ENCODE peak calls at places on chromosomes 4 and X, in eight cellular contexts. U, X, Q, W, G, C, L and J are unnamed samples.

GRCh38 chrX:40504801-40505605 is 75.8 kb upstream of the ATP6AP2 start:
- DNase-seq in U (peak), X (peak), G (no peak), L (no peak), C (no peak), W (peak), Q (peak), J (peak)

GRCh38 chr4:38868055-38868965 is 704 bp downstream of the FAM114A1 start:
- DNase-seq in Q (peak), G (peak), C (no peak), U (no peak), L (peak), W (no peak), X (peak), J (no peak)

GRCh38 chr4:150582881-150583286 is 933 bp downstream of the MAB21L2 start:
- DNase-seq in U (no peak), W (no peak), Q (no peak), X (peak), C (no peak), G (peak), L (peak), J (no peak)

GRCh38 chrX:153768311-153769157 is 4.5 kb downstream of the PLXNB3 start:
- DNase-seq in C (no peak), L (peak), Q (no peak), W (no peak), U (no peak), X (no peak), G (peak), J (no peak)

GRCh38 chrX:3728454-3728853 is 15.0 kb upstream of the PRKX start:
- DNase-seq in L (no peak), C (no peak), W (no peak), X (peak), U (no peak), Q (peak), G (no peak), J (no peak)

GRCh38 chr4:57876934-57877554 is 766.9 kb upstream of the IGFBP7 start:
- DNase-seq in L (no peak), X (no peak), C (no peak), W (no peak), G (no peak), U (no peak), Q (no peak), J (no peak)

GRCh38 chrX:38220024-38220935 is at the start of gene SRPX:
- DNase-seq in W (no peak), U (peak), G (peak), L (peak), C (peak), Q (peak), X (peak), J (no peak)

GRCh38 chr4:81031389-81032173 is 1.1 kb downstream of the BMP3 start:
- DNase-seq in U (no peak), W (no peak), G (peak), Q (no peak), X (no peak), L (peak), C (no peak), J (no peak)

GRCh38 chrX:11196476-11196875 is 85.3 kb downstream of the HCCS start:
- DNase-seq in X (peak), C (no peak), W (no peak), Q (peak), U (peak), L (no peak), G (no peak), J (no peak)

GRCh38 chr4:150828159-150828558 is 186.9 kb downstream of the LRBA start:
- DNase-seq in C (no peak), U (no peak), Q (no peak), W (no peak), L (no peak), X (no peak), G (no peak), J (no peak)

GRCh38 chr4:153117554-153117953 is 86.7 kb upstream of the TRIM2 start:
- DNase-seq in L (no peak), X (no peak), W (no peak), C (peak), G (no peak), Q (no peak), U (no peak), J (no peak)

GRCh38 chr4:126850286-126850685 is 782.5 kb upstream of the INTU start:
- DNase-seq in X (peak), G (no peak), W (peak), Q (peak), L (no peak), C (no peak), U (peak), J (peak)

GRCh38 chrX:115592997-115593734 is 32.2 kb downstream of the PLS3 start:
- DNase-seq in L (no peak), X (peak), W (no peak), Q (peak), C (no peak), G (no peak), U (no peak), J (no peak)

GRCh38 chr4:104519588-104519987 is 24.9 kb upstream of the CXXC4 start:
- DNase-seq in G (no peak), Q (no peak), L (no peak), U (no peak), W (no peak), X (no peak), C (no peak), J (no peak)

GRCh38 chr4:104015680-104016079 is 295.9 kb upstream of the TACR3 start:
- DNase-seq in L (no peak), G (no peak), Q (no peak), U (no peak), X (peak), C (no peak), W (no peak), J (no peak)

GRCh38 chrX:74422576-74423288 is 1.4 kb downstream of the SLC16A2 start:
- DNase-seq in G (peak), L (peak), W (peak), U (no peak), Q (peak), X (peak), C (peak), J (no peak)

GRCh38 chr4:173486714-173487392 is 43.2 kb downstream of the HAND2 start:
- DNase-seq in C (no peak), G (no peak), Q (no peak), X (peak), L (no peak), U (no peak), W (no peak), J (no peak)

GRCh38 chr4:128338634-128339355 is 51.2 kb upstream of the PGRMC2 start:
- DNase-seq in G (no peak), L (no peak), Q (peak), X (peak), U (peak), C (no peak), W (peak), J (peak)

GRCh38 chrX:7120578-7121219 is 26.8 kb upstream of the STS start:
- DNase-seq in X (peak), L (no peak), C (no peak), Q (peak), U (no peak), G (no peak), W (no peak), J (no peak)

GRCh38 chr4:89067407-89067806 is 10.4 kb upstream of the FAM13A start:
- DNase-seq in X (peak), C (no peak), W (no peak), U (no peak), Q (peak), L (no peak), G (no peak), J (peak)

GRCh38 chrX:103212749-103213457 is 2.0 kb upstream of the BEX4 start:
- DNase-seq in X (no peak), G (no peak), U (no peak), C (no peak), L (no peak), Q (no peak), W (no peak), J (no peak)

GRCh38 chrX:22577181-22577580 is 304.5 kb downstream of the CBLL2 start:
- DNase-seq in Q (peak), G (no peak), W (peak), U (no peak), C (no peak), L (no peak), X (peak), J (no peak)

GRCh38 chrX:114097411-114097810 is 486.5 kb upstream of the HTR2C start:
- DNase-seq in Q (no peak), L (no peak), X (no peak), G (no peak), U (no peak), W (no peak), C (no peak), J (no peak)

GRCh38 chrX:49884290-49884862 is 5.1 kb downstream of the USP27X start:
- DNase-seq in Q (peak), L (peak), X (peak), W (no peak), C (no peak), G (peak), U (peak), J (no peak)

GRCh38 chrX:118727686-118728339 is 407 bp downstream of the IL13RA1 start:
- DNase-seq in W (no peak), G (peak), L (peak), Q (peak), C (no peak), U (no peak), X (peak), J (no peak)

GRCh38 chr4:67452100-67452887 is 93.0 kb downstream of the CENPC start:
- DNase-seq in G (no peak), C (no peak), W (no peak), L (no peak), U (no peak), X (peak), Q (peak), J (no peak)

GRCh38 chrX:8447367-8447766 is 17.3 kb upstream of the VCX3B start:
- DNase-seq in L (no peak), W (no peak), C (no peak), X (no peak), Q (no peak), G (no peak), U (no peak), J (no peak)

GRCh38 chrX:130393451-130394074 is 8.1 kb upstream of the GPR119 start:
- DNase-seq in C (no peak), G (no peak), X (peak), W (peak), U (peak), L (no peak), Q (peak), J (no peak)

GRCh38 chr4:178240891-178241290 is 798.7 kb upstream of the AGA start:
- DNase-seq in X (no peak), L (no peak), G (no peak), Q (no peak), C (no peak), W (no peak), U (no peak), J (no peak)

GRCh38 chr4:56908206-56909082 is 744 bp downstream of the REST start:
- DNase-seq in C (peak), Q (peak), U (no peak), X (peak), W (no peak), L (peak), G (peak), J (no peak)

GRCh38 chr4:185396724-185397402 is at the start of gene ANKRD37:
- DNase-seq in X (peak), Q (peak), C (peak), G (no peak), W (no peak), L (peak), U (no peak), J (no peak)

GRCh38 chr4:10048931-10049655 is 27.8 kb upstream of the SLC2A9 start:
- DNase-seq in U (no peak), Q (no peak), G (no peak), X (no peak), L (no peak), W (no peak), C (no peak), J (no peak)

GRCh38 chrX:37717708-37718107 is 32.1 kb downstream of the XK start:
- DNase-seq in G (no peak), W (no peak), X (no peak), C (no peak), Q (no peak), L (no peak), U (no peak), J (no peak)

GRCh38 chr4:78602334-78602733 is 50.8 kb downstream of the ANXA3 start:
- DNase-seq in G (no peak), W (no peak), U (no peak), X (peak), Q (no peak), C (no peak), L (no peak), J (no peak)

GRCh38 chr4:43316813-43317212 is 424.3 kb downstream of the GRXCR1 start:
- DNase-seq in G (no peak), Q (peak), W (no peak), X (peak), U (no peak), C (no peak), L (no peak), J (no peak)

GRCh38 chrX:151543706-151544105 is 19.8 kb upstream of the PASD1 start:
- DNase-seq in G (no peak), W (no peak), Q (peak), X (no peak), L (no peak), C (no peak), U (no peak), J (no peak)

GRCh38 chrX:132837971-132838370 is 120.5 kb downstream of the HS6ST2 start:
- DNase-seq in L (no peak), X (peak), W (no peak), U (no peak), Q (peak), C (no peak), G (no peak), J (no peak)
- H3K4me3 ChIP-seq in L (no peak), X (no peak), W (no peak), U (no peak), Q (no peak), C (no peak), G (no peak), J (no peak)

GRCh38 chr4:183110244-183110643 is 11.2 kb downstream of the WWC2 start:
- DNase-seq in G (no peak), C (no peak), W (no peak), X (no peak), Q (no peak), U (no peak), L (no peak), J (no peak)

GRCh38 chr4:183107891-183108459 is 8.9 kb downstream of the WWC2 start:
- DNase-seq in U (no peak), G (no peak), L (no peak), W (no peak), Q (peak), C (no peak), X (no peak), J (no peak)

GRCh38 chr4:183111452-183111885 is 12.4 kb downstream of the WWC2 start:
- DNase-seq in L (no peak), Q (no peak), X (no peak), C (no peak), G (no peak), U (no peak), W (no peak), J (no peak)

GRCh38 chr4:183105092-183105491 is 6.0 kb downstream of the WWC2 start:
- DNase-seq in W (no peak), G (no peak), U (no peak), C (no peak), X (no peak), L (no peak), Q (no peak), J (no peak)

GRCh38 chr4:183106839-183107238 is 7.8 kb downstream of the WWC2 start:
- DNase-seq in Q (peak), C (no peak), U (no peak), X (no peak), G (no peak), W (no peak), L (no peak), J (no peak)
- TF ChIP-seq CTCF in Q (peak), C (no peak), U (no peak), X (no peak), G (no peak), W (no peak), L (no peak), J (peak)

GRCh38 chr4:163343604-163344146 is at the start of gene NPY5R:
- DNase-seq in U (no peak), L (peak), Q (no peak), W (no peak), X (no peak), G (peak), C (no peak), J (no peak)
- H3K4me3 ChIP-seq in U (no peak), L (peak), Q (no peak), W (no peak), X (no peak), G (peak), C (peak), J (no peak)

GRCh38 chr4:7477695-7478094 is 43.0 kb upstream of the PSAPL1 start:
- DNase-seq in L (peak), Q (no peak), U (no peak), X (no peak), G (no peak), W (no peak), C (no peak), J (no peak)
- TF ChIP-seq CTCF in L (no peak), Q (no peak), U (no peak), X (no peak), G (no peak), W (no peak), C (no peak), J (no peak)

GRCh38 chrX:6021316-6022091 is 207.2 kb downstream of the NLGN4X start:
- DNase-seq in W (no peak), G (no peak), L (no peak), X (peak), U (no peak), Q (peak), C (no peak), J (no peak)

GRCh38 chrX:6024204-6024603 is 204.5 kb downstream of the NLGN4X start:
- DNase-seq in L (no peak), Q (peak), X (peak), C (no peak), G (no peak), U (no peak), W (no peak), J (no peak)

GRCh38 chrX:6029014-6029413 is 199.7 kb downstream of the NLGN4X start:
- DNase-seq in X (no peak), G (no peak), L (no peak), U (no peak), W (no peak), Q (no peak), C (no peak), J (no peak)

GRCh38 chrX:6026980-6027379 is 201.7 kb downstream of the NLGN4X start:
- DNase-seq in C (no peak), L (no peak), Q (no peak), U (no peak), X (peak), G (no peak), W (no peak), J (no peak)

GRCh38 chrX:6026484-6026883 is 202.2 kb downstream of the NLGN4X start:
- DNase-seq in W (no peak), G (no peak), L (no peak), U (no peak), Q (no peak), C (no peak), X (no peak), J (no peak)
- H3K4me3 ChIP-seq in W (no peak), G (no peak), L (no peak), U (no peak), Q (no peak), C (no peak), X (no peak), J (no peak)

GRCh38 chr4:70183940-70184246 is 11.6 kb upstream of the ODAM start:
- DNase-seq in U (no peak), W (no peak), C (no peak), L (no peak), X (no peak), G (no peak), Q (no peak), J (no peak)
- TF ChIP-seq CTCF in U (no peak), W (no peak), C (no peak), L (peak), X (no peak), G (no peak), Q (no peak), J (no peak)

GRCh38 chr4:155855897-155856296 is 10.2 kb downstream of the ASIC5 start:
- DNase-seq in U (no peak), C (no peak), X (no peak), G (no peak), Q (no peak), L (no peak), W (no peak), J (no peak)

GRCh38 chr4:155853189-155853588 is 12.9 kb downstream of the ASIC5 start:
- DNase-seq in L (no peak), Q (no peak), X (no peak), W (no peak), C (no peak), U (no peak), G (no peak), J (no peak)

GRCh38 chr4:155849042-155849441 is 17.0 kb downstream of the ASIC5 start:
- DNase-seq in L (no peak), U (no peak), G (no peak), X (no peak), C (no peak), W (no peak), Q (no peak), J (no peak)

DNA sequence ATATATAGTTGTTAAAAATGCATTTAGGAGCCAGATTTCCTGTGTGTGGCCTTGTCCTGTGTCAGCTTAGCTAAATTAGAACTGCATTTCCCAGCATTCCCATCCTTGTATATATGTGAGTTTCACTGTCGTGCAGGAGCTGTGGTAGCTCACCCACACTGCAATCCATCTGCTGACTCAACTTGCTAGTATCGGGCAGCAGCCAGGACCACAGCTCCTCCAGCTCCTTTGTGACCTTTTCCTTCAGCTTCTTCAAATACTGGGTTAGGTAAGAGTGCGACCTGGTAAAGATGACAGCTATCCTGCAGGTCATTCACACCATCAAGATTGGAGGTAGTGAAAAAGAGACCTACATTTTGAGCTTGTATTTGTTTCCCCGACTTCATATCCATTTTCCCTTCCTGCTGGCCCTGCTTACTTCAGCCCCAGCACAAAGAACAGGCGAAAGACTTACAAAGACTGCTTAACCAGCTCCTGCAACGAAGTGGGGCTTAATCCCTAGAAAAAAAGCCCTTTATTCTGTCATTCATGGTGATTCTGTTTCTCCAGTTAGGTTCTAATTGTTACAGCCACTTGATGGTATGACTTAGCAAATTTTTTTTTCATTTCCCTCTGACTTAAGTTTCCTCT is 11.4 kb downstream of the ASIC5 start:
- DNase-seq in W (peak), C (no peak), L (peak), U (no peak), G (no peak), X (peak), Q (peak), J (peak)
- H3K4me3 ChIP-seq in W (no peak), C (no peak), L (no peak), U (no peak), G (no peak), X (peak), Q (no peak), J (no peak)